ENCODE peak calls at places on chromosomes 2 and 18, in four cellular contexts. D, C, G and I are unnamed samples.
A peak's percentile ranks its signal among the peaks of the same experiment; 100 is the strongest.

GRCh38 chr2:151410485-151410833 is 757 bp downstream of the RIF1 start:
- DNase-seq in D (no peak), C (peak; percentile 22), G (peak; percentile 5), I (peak; percentile 62)

GRCh38 chr2:143575340-143575739 is 446.1 kb downstream of the ARHGAP15 start:
- DNase-seq in D (no peak), C (peak; percentile 27), G (peak; percentile 14), I (peak; percentile 11)

GRCh38 chr18:35091841-35092240 is 50.6 kb downstream of the MAPRE2 start:
- DNase-seq in D (no peak), C (no peak), G (no peak), I (no peak)

GRCh38 chr18:52715961-52716360 is 376.0 kb downstream of the DCC start:
- DNase-seq in D (no peak), C (no peak), G (no peak), I (no peak)

GRCh38 chr18:3448845-3449701 is 899 bp upstream of the TGIF1 start:
- DNase-seq in D (peak; percentile 77), C (no peak), G (peak; percentile 90), I (peak; percentile 25)

GRCh38 chr2:121205321-121205942 is 79.6 kb downstream of the TFCP2L1 start:
- DNase-seq in D (no peak), C (no peak), G (no peak), I (no peak)

GRCh38 chr2:36618381-36618780 is 20.4 kb upstream of the FEZ2 start:
- DNase-seq in D (no peak), C (peak; percentile 76), G (peak; percentile 82), I (peak; percentile 62)

GRCh38 chr2:18262601-18263000 is 297.9 kb downstream of the RDH14 start:
- DNase-seq in D (no peak), C (no peak), G (peak; percentile 45), I (no peak)

GRCh38 chr2:241050624-241051577 is 51.2 kb downstream of the MTERF4 start:
- DNase-seq in D (no peak), C (no peak), G (no peak), I (no peak)

GRCh38 chr2:153819501-153819900 is 52.2 kb upstream of the GALNT13 start:
- DNase-seq in D (no peak), C (peak; percentile 8), G (no peak), I (peak; percentile 33)

GRCh38 chr2:18518116-18519111 is 42.0 kb downstream of the RDH14 start:
- DNase-seq in D (no peak), C (no peak), G (peak; percentile 63), I (no peak)

GRCh38 chr2:226673314-226673723 is 126.3 kb downstream of the IRS1 start:
- DNase-seq in D (no peak), C (no peak), G (peak; percentile 94), I (no peak)

GRCh38 chr18:34834897-34835296 is 124.8 kb downstream of the DTNA start:
- DNase-seq in D (no peak), C (no peak), G (no peak), I (no peak)

GRCh38 chr2:25276569-25277465 is 64.9 kb downstream of the DNMT3A start:
- DNase-seq in D (peak; percentile 63), C (no peak), G (no peak), I (peak; percentile 98)

GRCh38 chr2:143261986-143262784 is 133.0 kb downstream of the ARHGAP15 start:
- DNase-seq in D (no peak), C (no peak), G (peak; percentile 27), I (no peak)

GRCh38 chr2:11102956-11103860 is 52.1 kb upstream of the SLC66A3 start:
- DNase-seq in D (no peak), C (no peak), G (no peak), I (peak; percentile 21)

GRCh38 chr18:73060666-73061270 is 193.0 kb upstream of the NETO1 start:
- DNase-seq in D (no peak), C (no peak), G (no peak), I (no peak)

GRCh38 chr18:62073882-62074281 is 113.0 kb downstream of the PIGN start:
- DNase-seq in D (no peak), C (no peak), G (no peak), I (no peak)

GRCh38 chr2:98572676-98573075 is 35.6 kb downstream of the COA5 start:
- DNase-seq in D (no peak), C (no peak), G (no peak), I (no peak)

GRCh38 chr2:216015722-216016464 is 2.5 kb upstream of the MREG start:
- DNase-seq in D (no peak), C (no peak), G (no peak), I (no peak)

GRCh38 chr2:60071427-60071826 is 482.0 kb downstream of the BCL11A start:
- DNase-seq in D (no peak), C (no peak), G (no peak), I (no peak)

GRCh38 chr2:1249897-1250687 is 163.2 kb upstream of the TPO start:
- DNase-seq in D (no peak), C (no peak), G (no peak), I (no peak)

DNA sequence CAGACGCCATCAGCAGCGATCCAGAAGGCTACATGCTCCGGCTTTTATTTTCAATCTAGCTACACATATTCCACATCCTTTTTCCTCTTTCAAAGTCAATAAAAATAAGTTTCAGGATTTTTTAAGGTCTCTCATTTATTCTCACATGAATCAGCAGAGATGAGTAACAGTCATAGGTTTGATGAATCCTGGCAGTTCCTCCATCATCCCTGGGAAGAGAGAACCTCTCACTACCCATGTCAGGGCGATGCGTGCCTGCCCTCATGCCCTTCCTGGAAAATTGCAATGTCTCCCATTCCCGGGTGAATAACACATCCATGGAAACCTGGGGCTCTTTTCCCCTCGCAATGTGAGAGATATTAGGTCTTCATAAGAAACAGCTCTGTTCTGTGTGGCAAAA is 301.1 kb upstream of the SMIM21 start:
- DNase-seq in D (no peak), C (no peak), G (no peak), I (no peak)
- H3K27me3 ChIP-seq in D (no peaks in the 10 kb centered on the region), C (no peaks in the 10 kb centered on the region), G (peaks cover 2% of the 10 kb centered on the region), I (no peaks in the 10 kb centered on the region)

GRCh38 chr18:48023334-48024008 is 93.0 kb upstream of the SMAD2 start:
- DNase-seq in D (peak; percentile 54), C (peak; percentile 30), G (peak; percentile 10), I (peak; percentile 73)
- H3K4me3 ChIP-seq in D (no peak overlapping the region), C (no peak overlapping the region), G (no peak overlapping the region), I (no peak overlapping the region)

GRCh38 chr2:128160616-128161275 is 69.7 kb downstream of the UGGT1 start:
- DNase-seq in D (no peak), C (no peak), G (no peak), I (no peak)
- H3K36me3 ChIP-seq in D (no peaks in the 10 kb centered on the region), C (peaks cover 81% of the 10 kb centered on the region), G (peaks cover 28% of the 10 kb centered on the region), I (peaks cover 6% of the 10 kb centered on the region)

GRCh38 chr2:75608684-75609333 is 37.8 kb upstream of the MRPL19 start:
- DNase-seq in D (peak; percentile 62), C (peak; percentile 62), G (peak; percentile 47), I (peak; percentile 83)

GRCh38 chr2:75607988-75608683 is 38.4 kb upstream of the MRPL19 start:
- DNase-seq in D (no peak), C (peak; percentile 49), G (no peak), I (peak; percentile 29)

GRCh38 chr2:75610671-75611070 is 35.9 kb upstream of the MRPL19 start:
- DNase-seq in D (no peak), C (no peak), G (no peak), I (no peak)

GRCh38 chr2:75609937-75610508 is 36.6 kb upstream of the MRPL19 start:
- DNase-seq in D (no peak), C (no peak), G (peak; percentile 36), I (no peak)

GRCh38 chr2:75609334-75609689 is 37.3 kb upstream of the MRPL19 start:
- DNase-seq in D (no peak), C (no peak), G (no peak), I (no peak)
- H3K27me3 ChIP-seq in D (no peaks in the 10 kb centered on the region), C (no peaks in the 10 kb centered on the region), G (peaks cover 24% of the 10 kb centered on the region), I (no peaks in the 10 kb centered on the region)